ENCODE peak calls at places on chromosomes 4 and X, in ten cellular contexts. One of them, this sample, is unnamed.

GRCh38 chr4:136690363-136690762 is 841.9 kb downstream of the PCDH18 start:
- DNase-seq in NCI-H1092: no peak
- DNase-seq in globus pallidus: no peak
- DNase-seq in fibroblast of mammary gland: no peak
- DNase-seq in Kasumi-1: no peak
- DNase-seq in NCI-H774: no peak
- DNase-seq in stomach: no peak
- DNase-seq in WTC11: no peak
- DNase-seq in EL: peak
- DNase-seq in stimulated activated CD8-positive, alpha-beta memory T cell treated with anti-CD3 and anti-CD28 coated beads, Interleukin-15, amount 100 ng/mL, for 1 hour: no peak
- DNase-seq in this sample: no peak

GRCh38 chr4:169015237-169015636 is 5.2 kb upstream of the CBR4 start:
- DNase-seq in NCI-H1092: no peak
- DNase-seq in globus pallidus: no peak
- DNase-seq in fibroblast of mammary gland: no peak
- DNase-seq in Kasumi-1: no peak
- DNase-seq in NCI-H774: no peak
- DNase-seq in stomach: peak
- DNase-seq in WTC11: no peak
- DNase-seq in EL: no peak
- DNase-seq in stimulated activated CD8-positive, alpha-beta memory T cell treated with anti-CD3 and anti-CD28 coated beads, Interleukin-15, amount 100 ng/mL, for 1 hour: no peak
- DNase-seq in this sample: no peak

GRCh38 chr4:187128971-187129370 is 405.3 kb upstream of the FAT1 start:
- DNase-seq in NCI-H1092: no peak
- DNase-seq in globus pallidus: peak
- DNase-seq in fibroblast of mammary gland: peak
- DNase-seq in Kasumi-1: no peak
- DNase-seq in NCI-H774: no peak
- DNase-seq in stomach: no peak
- DNase-seq in WTC11: no peak
- DNase-seq in EL: peak
- DNase-seq in stimulated activated CD8-positive, alpha-beta memory T cell treated with anti-CD3 and anti-CD28 coated beads, Interleukin-15, amount 100 ng/mL, for 1 hour: no peak
- DNase-seq in this sample: no peak

GRCh38 chr4:8647626-8648025 is 55.1 kb downstream of the CPZ start:
- DNase-seq in NCI-H1092: no peak
- DNase-seq in globus pallidus: no peak
- DNase-seq in fibroblast of mammary gland: no peak
- DNase-seq in Kasumi-1: no peak
- DNase-seq in NCI-H774: no peak
- DNase-seq in stomach: peak
- DNase-seq in WTC11: no peak
- DNase-seq in EL: no peak
- DNase-seq in stimulated activated CD8-positive, alpha-beta memory T cell treated with anti-CD3 and anti-CD28 coated beads, Interleukin-15, amount 100 ng/mL, for 1 hour: no peak
- DNase-seq in this sample: no peak

GRCh38 chr4:182495111-182495510 is 251.9 kb downstream of the TENM3 start:
- DNase-seq in NCI-H1092: no peak
- DNase-seq in globus pallidus: no peak
- DNase-seq in fibroblast of mammary gland: no peak
- DNase-seq in Kasumi-1: no peak
- DNase-seq in NCI-H774: no peak
- DNase-seq in stomach: no peak
- DNase-seq in WTC11: no peak
- DNase-seq in EL: no peak
- DNase-seq in stimulated activated CD8-positive, alpha-beta memory T cell treated with anti-CD3 and anti-CD28 coated beads, Interleukin-15, amount 100 ng/mL, for 1 hour: no peak
- DNase-seq in this sample: no peak

GRCh38 chr4:153166971-153167501 is 37.2 kb upstream of the TRIM2 start:
- DNase-seq in NCI-H1092: no peak
- DNase-seq in globus pallidus: peak
- DNase-seq in fibroblast of mammary gland: peak
- DNase-seq in Kasumi-1: no peak
- DNase-seq in NCI-H774: no peak
- DNase-seq in stomach: no peak
- DNase-seq in WTC11: no peak
- DNase-seq in EL: no peak
- DNase-seq in stimulated activated CD8-positive, alpha-beta memory T cell treated with anti-CD3 and anti-CD28 coated beads, Interleukin-15, amount 100 ng/mL, for 1 hour: no peak
- DNase-seq in this sample: no peak

GRCh38 chrX:69424161-69424560 is 80.0 kb upstream of the NALF2 start:
- DNase-seq in NCI-H1092: no peak
- DNase-seq in globus pallidus: no peak
- DNase-seq in fibroblast of mammary gland: peak
- DNase-seq in Kasumi-1: peak
- DNase-seq in NCI-H774: no peak
- DNase-seq in stomach: no peak
- DNase-seq in WTC11: no peak
- DNase-seq in EL: peak
- DNase-seq in stimulated activated CD8-positive, alpha-beta memory T cell treated with anti-CD3 and anti-CD28 coated beads, Interleukin-15, amount 100 ng/mL, for 1 hour: no peak
- DNase-seq in this sample: no peak

GRCh38 chrX:70353524-70353923 is 63.6 kb downstream of the KIF4A start:
- DNase-seq in NCI-H1092: no peak
- DNase-seq in globus pallidus: no peak
- DNase-seq in fibroblast of mammary gland: no peak
- DNase-seq in Kasumi-1: no peak
- DNase-seq in NCI-H774: no peak
- DNase-seq in stomach: no peak
- DNase-seq in WTC11: no peak
- DNase-seq in EL: no peak
- DNase-seq in stimulated activated CD8-positive, alpha-beta memory T cell treated with anti-CD3 and anti-CD28 coated beads, Interleukin-15, amount 100 ng/mL, for 1 hour: no peak
- DNase-seq in this sample: no peak

GRCh38 chr4:79227896-79228295 is 98.0 kb downstream of the NAA11 start:
- DNase-seq in NCI-H1092: no peak
- DNase-seq in globus pallidus: no peak
- DNase-seq in fibroblast of mammary gland: peak
- DNase-seq in Kasumi-1: no peak
- DNase-seq in NCI-H774: no peak
- DNase-seq in stomach: no peak
- DNase-seq in WTC11: no peak
- DNase-seq in EL: no peak
- DNase-seq in stimulated activated CD8-positive, alpha-beta memory T cell treated with anti-CD3 and anti-CD28 coated beads, Interleukin-15, amount 100 ng/mL, for 1 hour: no peak
- DNase-seq in this sample: no peak

GRCh38 chr4:69601065-69601464 is 38.4 kb downstream of the UGT2A2 start:
- DNase-seq in NCI-H1092: no peak
- DNase-seq in globus pallidus: no peak
- DNase-seq in fibroblast of mammary gland: no peak
- DNase-seq in Kasumi-1: no peak
- DNase-seq in NCI-H774: no peak
- DNase-seq in stomach: no peak
- DNase-seq in WTC11: peak
- DNase-seq in EL: no peak
- DNase-seq in stimulated activated CD8-positive, alpha-beta memory T cell treated with anti-CD3 and anti-CD28 coated beads, Interleukin-15, amount 100 ng/mL, for 1 hour: no peak
- DNase-seq in this sample: no peak

GRCh38 chr4:94463771-94464170 is 12.0 kb downstream of the PDLIM5 start:
- DNase-seq in NCI-H1092: no peak
- DNase-seq in globus pallidus: no peak
- DNase-seq in fibroblast of mammary gland: no peak
- DNase-seq in Kasumi-1: no peak
- DNase-seq in NCI-H774: no peak
- DNase-seq in stomach: no peak
- DNase-seq in WTC11: no peak
- DNase-seq in EL: no peak
- DNase-seq in stimulated activated CD8-positive, alpha-beta memory T cell treated with anti-CD3 and anti-CD28 coated beads, Interleukin-15, amount 100 ng/mL, for 1 hour: no peak
- DNase-seq in this sample: no peak

GRCh38 chr4:187501731-187502130 is 493.8 kb upstream of the ZFP42 start:
- DNase-seq in NCI-H1092: no peak
- DNase-seq in globus pallidus: no peak
- DNase-seq in fibroblast of mammary gland: no peak
- DNase-seq in Kasumi-1: no peak
- DNase-seq in NCI-H774: no peak
- DNase-seq in stomach: no peak
- DNase-seq in WTC11: no peak
- DNase-seq in EL: no peak
- DNase-seq in stimulated activated CD8-positive, alpha-beta memory T cell treated with anti-CD3 and anti-CD28 coated beads, Interleukin-15, amount 100 ng/mL, for 1 hour: no peak
- DNase-seq in this sample: no peak

GRCh38 chr4:75745192-75745591 is 20.8 kb downstream of the USO1 start:
- DNase-seq in NCI-H1092: no peak
- DNase-seq in globus pallidus: no peak
- DNase-seq in fibroblast of mammary gland: peak
- DNase-seq in Kasumi-1: peak
- DNase-seq in NCI-H774: no peak
- DNase-seq in stomach: no peak
- DNase-seq in WTC11: no peak
- DNase-seq in EL: peak
- DNase-seq in stimulated activated CD8-positive, alpha-beta memory T cell treated with anti-CD3 and anti-CD28 coated beads, Interleukin-15, amount 100 ng/mL, for 1 hour: no peak
- DNase-seq in this sample: no peak

GRCh38 chr4:73742776-73743175 is 2.4 kb downstream of the CXCL8 start:
- DNase-seq in NCI-H1092: no peak
- DNase-seq in globus pallidus: no peak
- DNase-seq in fibroblast of mammary gland: no peak
- DNase-seq in Kasumi-1: no peak
- DNase-seq in NCI-H774: no peak
- DNase-seq in stomach: no peak
- DNase-seq in WTC11: no peak
- DNase-seq in EL: no peak
- DNase-seq in stimulated activated CD8-positive, alpha-beta memory T cell treated with anti-CD3 and anti-CD28 coated beads, Interleukin-15, amount 100 ng/mL, for 1 hour: no peak
- DNase-seq in this sample: no peak

GRCh38 chrX:1384738-1385250 is 7.1 kb downstream of the SLC25A6 start:
- DNase-seq in NCI-H1092: no peak
- DNase-seq in globus pallidus: no peak
- DNase-seq in fibroblast of mammary gland: no peak
- DNase-seq in Kasumi-1: no peak
- DNase-seq in NCI-H774: no peak
- DNase-seq in stomach: no peak
- DNase-seq in WTC11: peak
- DNase-seq in EL: no peak
- DNase-seq in stimulated activated CD8-positive, alpha-beta memory T cell treated with anti-CD3 and anti-CD28 coated beads, Interleukin-15, amount 100 ng/mL, for 1 hour: no peak
- DNase-seq in this sample: no peak

GRCh38 chrX:11406109-11406755 is 113.0 kb downstream of the AMELX start:
- DNase-seq in NCI-H1092: no peak
- DNase-seq in globus pallidus: no peak
- DNase-seq in fibroblast of mammary gland: peak
- DNase-seq in Kasumi-1: no peak
- DNase-seq in NCI-H774: no peak
- DNase-seq in stomach: no peak
- DNase-seq in WTC11: no peak
- DNase-seq in EL: peak
- DNase-seq in stimulated activated CD8-positive, alpha-beta memory T cell treated with anti-CD3 and anti-CD28 coated beads, Interleukin-15, amount 100 ng/mL, for 1 hour: no peak
- DNase-seq in this sample: no peak

GRCh38 chrX:2859197-2859797 is 30.6 kb downstream of the GYG2 start:
- DNase-seq in NCI-H1092: no peak
- DNase-seq in globus pallidus: no peak
- DNase-seq in fibroblast of mammary gland: no peak
- DNase-seq in Kasumi-1: no peak
- DNase-seq in NCI-H774: no peak
- DNase-seq in stomach: no peak
- DNase-seq in WTC11: no peak
- DNase-seq in EL: no peak
- DNase-seq in stimulated activated CD8-positive, alpha-beta memory T cell treated with anti-CD3 and anti-CD28 coated beads, Interleukin-15, amount 100 ng/mL, for 1 hour: no peak
- DNase-seq in this sample: no peak

GRCh38 chr4:11585506-11585905 is 156.8 kb upstream of the HS3ST1 start:
- DNase-seq in NCI-H1092: peak
- DNase-seq in globus pallidus: no peak
- DNase-seq in fibroblast of mammary gland: peak
- DNase-seq in Kasumi-1: no peak
- DNase-seq in NCI-H774: peak
- DNase-seq in stomach: peak
- DNase-seq in WTC11: no peak
- DNase-seq in EL: no peak
- DNase-seq in stimulated activated CD8-positive, alpha-beta memory T cell treated with anti-CD3 and anti-CD28 coated beads, Interleukin-15, amount 100 ng/mL, for 1 hour: no peak
- DNase-seq in this sample: peak

GRCh38 chrX:155745792-155746191 is 133.0 kb upstream of the TMLHE start:
- DNase-seq in NCI-H1092: peak
- DNase-seq in globus pallidus: no peak
- DNase-seq in fibroblast of mammary gland: peak
- DNase-seq in Kasumi-1: no peak
- DNase-seq in NCI-H774: peak
- DNase-seq in stomach: peak
- DNase-seq in WTC11: no peak
- DNase-seq in EL: no peak
- DNase-seq in stimulated activated CD8-positive, alpha-beta memory T cell treated with anti-CD3 and anti-CD28 coated beads, Interleukin-15, amount 100 ng/mL, for 1 hour: no peak
- DNase-seq in this sample: peak

GRCh38 chrX:120310861-120311631 is at the start of gene TMEM255A:
- DNase-seq in NCI-H1092: peak
- DNase-seq in globus pallidus: peak
- DNase-seq in fibroblast of mammary gland: no peak
- DNase-seq in Kasumi-1: no peak
- DNase-seq in NCI-H774: no peak
- DNase-seq in stomach: no peak
- DNase-seq in WTC11: peak
- DNase-seq in EL: peak
- DNase-seq in stimulated activated CD8-positive, alpha-beta memory T cell treated with anti-CD3 and anti-CD28 coated beads, Interleukin-15, amount 100 ng/mL, for 1 hour: no peak
- DNase-seq in this sample: no peak

GRCh38 chr4:109691411-109691920 is 11.8 kb downstream of the CASP6 start:
- DNase-seq in NCI-H1092: no peak
- DNase-seq in globus pallidus: no peak
- DNase-seq in fibroblast of mammary gland: peak
- DNase-seq in Kasumi-1: no peak
- DNase-seq in NCI-H774: no peak
- DNase-seq in stomach: no peak
- DNase-seq in WTC11: no peak
- DNase-seq in EL: peak
- DNase-seq in stimulated activated CD8-positive, alpha-beta memory T cell treated with anti-CD3 and anti-CD28 coated beads, Interleukin-15, amount 100 ng/mL, for 1 hour: no peak
- DNase-seq in this sample: no peak

GRCh38 chr4:154349829-154350228 is 141.8 kb downstream of the DCHS2 start:
- DNase-seq in NCI-H1092: no peak
- DNase-seq in globus pallidus: no peak
- DNase-seq in fibroblast of mammary gland: no peak
- DNase-seq in Kasumi-1: peak
- DNase-seq in NCI-H774: no peak
- DNase-seq in stomach: no peak
- DNase-seq in WTC11: no peak
- DNase-seq in EL: no peak
- DNase-seq in stimulated activated CD8-positive, alpha-beta memory T cell treated with anti-CD3 and anti-CD28 coated beads, Interleukin-15, amount 100 ng/mL, for 1 hour: no peak
- DNase-seq in this sample: no peak

GRCh38 chr4:121998024-121998423 is 46.2 kb upstream of the TRPC3 start:
- DNase-seq in NCI-H1092: no peak
- DNase-seq in globus pallidus: no peak
- DNase-seq in fibroblast of mammary gland: no peak
- DNase-seq in Kasumi-1: no peak
- DNase-seq in NCI-H774: no peak
- DNase-seq in stomach: no peak
- DNase-seq in WTC11: peak
- DNase-seq in EL: no peak
- DNase-seq in stimulated activated CD8-positive, alpha-beta memory T cell treated with anti-CD3 and anti-CD28 coated beads, Interleukin-15, amount 100 ng/mL, for 1 hour: no peak
- DNase-seq in this sample: peak

GRCh38 chr4:21366312-21366711 is 582.3 kb downstream of the KCNIP4 start:
- DNase-seq in NCI-H1092: no peak
- DNase-seq in globus pallidus: no peak
- DNase-seq in fibroblast of mammary gland: no peak
- DNase-seq in Kasumi-1: no peak
- DNase-seq in NCI-H774: no peak
- DNase-seq in stomach: no peak
- DNase-seq in WTC11: no peak
- DNase-seq in EL: no peak
- DNase-seq in stimulated activated CD8-positive, alpha-beta memory T cell treated with anti-CD3 and anti-CD28 coated beads, Interleukin-15, amount 100 ng/mL, for 1 hour: no peak
- DNase-seq in this sample: no peak

GRCh38 chr4:138367942-138368341 is 125.8 kb upstream of the SLC7A11 start:
- DNase-seq in NCI-H1092: no peak
- DNase-seq in globus pallidus: peak
- DNase-seq in fibroblast of mammary gland: no peak
- DNase-seq in Kasumi-1: no peak
- DNase-seq in NCI-H774: no peak
- DNase-seq in stomach: no peak
- DNase-seq in WTC11: no peak
- DNase-seq in EL: no peak
- DNase-seq in stimulated activated CD8-positive, alpha-beta memory T cell treated with anti-CD3 and anti-CD28 coated beads, Interleukin-15, amount 100 ng/mL, for 1 hour: no peak
- DNase-seq in this sample: peak

GRCh38 chr4:47031011-47031678 is at the start of gene GABRB1:
- DNase-seq in NCI-H1092: no peak
- DNase-seq in globus pallidus: peak
- DNase-seq in fibroblast of mammary gland: peak
- DNase-seq in Kasumi-1: no peak
- DNase-seq in NCI-H774: peak
- DNase-seq in stomach: peak
- DNase-seq in WTC11: peak
- DNase-seq in EL: peak
- DNase-seq in stimulated activated CD8-positive, alpha-beta memory T cell treated with anti-CD3 and anti-CD28 coated beads, Interleukin-15, amount 100 ng/mL, for 1 hour: no peak
- DNase-seq in this sample: no peak

GRCh38 chr4:53990641-53991040 is 73.8 kb downstream of the CHIC2 start:
- DNase-seq in NCI-H1092: no peak
- DNase-seq in globus pallidus: no peak
- DNase-seq in fibroblast of mammary gland: peak
- DNase-seq in Kasumi-1: no peak
- DNase-seq in NCI-H774: no peak
- DNase-seq in stomach: no peak
- DNase-seq in WTC11: no peak
- DNase-seq in EL: no peak
- DNase-seq in stimulated activated CD8-positive, alpha-beta memory T cell treated with anti-CD3 and anti-CD28 coated beads, Interleukin-15, amount 100 ng/mL, for 1 hour: no peak
- DNase-seq in this sample: no peak

GRCh38 chr4:105207386-105207785 is 60.7 kb downstream of the TET2 start:
- DNase-seq in NCI-H1092: no peak
- DNase-seq in globus pallidus: no peak
- DNase-seq in fibroblast of mammary gland: no peak
- DNase-seq in Kasumi-1: no peak
- DNase-seq in NCI-H774: no peak
- DNase-seq in stomach: no peak
- DNase-seq in WTC11: no peak
- DNase-seq in EL: no peak
- DNase-seq in stimulated activated CD8-positive, alpha-beta memory T cell treated with anti-CD3 and anti-CD28 coated beads, Interleukin-15, amount 100 ng/mL, for 1 hour: no peak
- DNase-seq in this sample: no peak